ENCODE peak calls at places on chromosomes 7 and 10, in seven cellular contexts. G, E, Y, T, L, O and U are unnamed samples. For H3K4me1, the result is how much of the 10 kb centered on the place peaks cover.

GRCh38 chr10:112898540-112899395 is 51.3 kb upstream of the TCF7L2 start:
- DNase-seq in O (peak), G (peak), Y (peak), L (peak), E (peak), T (peak), U (no peak)

GRCh38 chr7:8442814-8443304 is 9.4 kb downstream of the NXPH1 start:
- DNase-seq in T (peak), E (no peak), Y (no peak), L (peak), O (peak), G (no peak), U (no peak)

GRCh38 chr10:60942604-60943269 is 1.2 kb downstream of the RHOBTB1 start:
- DNase-seq in G (no peak), L (peak), Y (peak), E (no peak), O (peak), T (peak), U (peak)

GRCh38 chr10:105953056-105953455 is 1211.5 kb downstream of the SORCS1 start:
- DNase-seq in G (no peak), Y (no peak), E (no peak), T (no peak), L (no peak), O (no peak), U (no peak)

GRCh38 chr7:139231513-139232376 is 708 bp downstream of the UBN2 start:
- DNase-seq in L (peak), Y (peak), T (peak), E (no peak), O (peak), G (peak), U (peak)

GRCh38 chr10:47311193-47311899 is 10.9 kb upstream of the GDF2 start:
- DNase-seq in O (peak), T (peak), Y (no peak), L (no peak), E (no peak), G (no peak), U (peak)

GRCh38 chr7:11212816-11213215 is 239.1 kb downstream of the PHF14 start:
- DNase-seq in G (no peak), E (no peak), O (no peak), L (no peak), T (no peak), Y (peak), U (no peak)

GRCh38 chr7:1725766-1726630 is 55.9 kb downstream of the ELFN1 start:
- DNase-seq in E (no peak), G (no peak), Y (no peak), L (no peak), T (no peak), O (no peak), U (no peak)

GRCh38 chr7:28955723-28956607 is 2.2 kb downstream of the TRIL start:
- DNase-seq in L (peak), Y (peak), O (peak), T (peak), E (no peak), G (peak), U (no peak)

GRCh38 chr10:18140149-18140956 is at the start of gene CACNB2:
- DNase-seq in T (peak), L (peak), G (no peak), E (no peak), Y (peak), O (no peak), U (peak)

GRCh38 chr7:44678468-44679179 is 70.0 kb upstream of the ZMIZ2 start:
- DNase-seq in T (no peak), E (no peak), G (no peak), Y (peak), O (no peak), L (peak), U (peak)

GRCh38 chr7:37081436-37081835 is 357.1 kb upstream of the AOAH start:
- DNase-seq in L (peak), O (peak), Y (no peak), G (no peak), T (peak), E (no peak), U (no peak)

GRCh38 chr7:76260171-76260703 is 42.2 kb upstream of the HSPB1 start:
- DNase-seq in T (peak), O (no peak), L (peak), Y (no peak), G (no peak), E (peak), U (no peak)

GRCh38 chr10:44206127-44206818 is 178.6 kb downstream of the CXCL12 start:
- DNase-seq in E (no peak), T (no peak), O (no peak), L (no peak), Y (peak), G (no peak), U (no peak)

GRCh38 chr7:65448824-65449504 is 75.3 kb downstream of the ZNF92 start:
- DNase-seq in T (no peak), L (no peak), Y (peak), G (no peak), O (no peak), E (no peak), U (no peak)

GRCh38 chr7:126606331-126606730 is 646.4 kb downstream of the GRM8 start:
- DNase-seq in E (no peak), L (no peak), G (no peak), T (no peak), Y (no peak), O (no peak), U (no peak)

GRCh38 chr7:98105942-98106544 is 619 bp upstream of the LMTK2 start:
- DNase-seq in O (no peak), E (no peak), T (no peak), L (no peak), G (no peak), Y (no peak), U (peak)

GRCh38 chr10:80411267-80411668 is 2.9 kb downstream of the PRXL2A start:
- DNase-seq in T (peak), Y (no peak), O (peak), L (peak), G (no peak), E (no peak), U (no peak)

GRCh38 chr10:128642502-128642901 is 516.3 kb upstream of the MKI67 start:
- DNase-seq in T (no peak), E (no peak), O (no peak), Y (no peak), G (no peak), L (no peak), U (no peak)

GRCh38 chr7:156731651-156732050 is 91.1 kb downstream of the RNF32 start:
- DNase-seq in L (no peak), Y (peak), T (no peak), G (no peak), E (no peak), O (no peak), U (no peak)

GRCh38 chr10:43057831-43058340 is 19.0 kb upstream of the RET start:
- DNase-seq in O (no peak), L (no peak), Y (no peak), T (no peak), G (no peak), E (no peak), U (no peak)

GRCh38 chr10:63765126-63765525 is 243.9 kb downstream of the REEP3 start:
- DNase-seq in G (no peak), E (no peak), T (no peak), Y (peak), L (no peak), O (no peak), U (no peak)

GRCh38 chr10:62819521-62819920 is 3.4 kb upstream of the EGR2 start:
- DNase-seq in G (no peak), T (no peak), O (no peak), Y (no peak), E (no peak), L (no peak), U (no peak)

GRCh38 chr7:2794836-2795636 is 49.1 kb downstream of the GNA12 start:
- DNase-seq in G (no peak), O (no peak), Y (no peak), T (no peak), L (peak), E (no peak), U (no peak)

GRCh38 chr10:112366992-112367391 is 6.9 kb upstream of the ACSL5 start:
- DNase-seq in E (no peak), T (no peak), G (no peak), Y (no peak), O (no peak), L (no peak), U (no peak)

DNA sequence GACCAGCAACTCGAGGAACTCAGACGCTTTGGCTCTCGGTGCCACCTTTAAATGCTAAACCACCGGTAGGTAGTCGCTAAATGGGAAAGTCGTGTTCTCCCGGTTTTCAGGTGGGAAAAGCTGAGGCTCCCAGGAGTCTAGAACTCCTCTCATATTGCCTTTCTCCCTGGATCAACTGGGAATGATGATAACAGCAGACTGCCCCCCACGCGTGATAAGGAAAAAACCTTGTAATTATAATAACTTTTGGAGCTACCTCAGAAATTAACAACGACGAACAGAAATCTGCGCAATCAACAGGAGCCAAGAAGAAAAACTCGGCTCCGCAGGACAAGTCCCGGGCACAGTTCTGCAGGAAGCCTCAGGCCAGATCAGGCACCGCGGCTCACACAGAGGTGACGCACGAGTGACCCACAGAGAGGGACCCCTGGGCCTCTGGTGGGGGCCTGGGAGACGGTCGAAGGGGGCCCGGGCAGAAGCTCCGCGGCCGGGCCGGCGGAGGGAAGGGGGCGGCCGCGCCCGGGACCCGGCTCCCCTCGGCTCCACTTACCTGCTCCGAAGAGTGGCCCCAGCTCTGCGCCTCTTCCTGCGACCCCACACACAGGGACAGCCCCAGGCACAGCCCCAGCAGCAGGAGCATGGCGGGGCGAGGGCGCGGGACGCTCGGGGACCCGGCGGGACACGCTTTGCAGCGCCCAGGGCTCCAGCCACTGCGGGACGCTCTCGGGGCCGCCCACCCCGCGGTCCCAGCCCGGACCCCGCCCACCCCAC is at the start of gene ITIH5:
- DNase-seq in L (no peak), Y (no peak), O (no peak), G (no peak), E (no peak), T (no peak), U (no peak)
- H3K27ac ChIP-seq in L (no peak), Y (no peak), O (peak), G (no peak), E (no peak), T (peak), U (no peak)

GRCh38 chr7:512541-513311 is 6.9 kb downstream of the PDGFA start:
- DNase-seq in E (no peak), Y (no peak), G (no peak), T (peak), L (no peak), O (peak), U (no peak)
- TF ChIP-seq POLR2A in E (no peak), Y (no peak), G (no peak), T (no peak), L (no peak), O (no peak), U (no peak)

GRCh38 chr7:84912018-84912417 is 274.8 kb downstream of the SEMA3D start:
- DNase-seq in O (no peak), E (no peak), L (no peak), Y (no peak), G (no peak), T (no peak), U (no peak)

GRCh38 chr7:84914598-84914997 is 272.3 kb downstream of the SEMA3D start:
- DNase-seq in G (no peak), Y (no peak), E (peak), T (no peak), O (no peak), L (no peak), U (no peak)

GRCh38 chr7:84912537-84912936 is 274.3 kb downstream of the SEMA3D start:
- DNase-seq in G (no peak), E (no peak), O (no peak), L (no peak), Y (no peak), T (no peak), U (no peak)

GRCh38 chr7:84913731-84914130 is 273.1 kb downstream of the SEMA3D start:
- DNase-seq in O (no peak), E (no peak), L (no peak), Y (peak), T (no peak), G (no peak), U (no peak)

DNA sequence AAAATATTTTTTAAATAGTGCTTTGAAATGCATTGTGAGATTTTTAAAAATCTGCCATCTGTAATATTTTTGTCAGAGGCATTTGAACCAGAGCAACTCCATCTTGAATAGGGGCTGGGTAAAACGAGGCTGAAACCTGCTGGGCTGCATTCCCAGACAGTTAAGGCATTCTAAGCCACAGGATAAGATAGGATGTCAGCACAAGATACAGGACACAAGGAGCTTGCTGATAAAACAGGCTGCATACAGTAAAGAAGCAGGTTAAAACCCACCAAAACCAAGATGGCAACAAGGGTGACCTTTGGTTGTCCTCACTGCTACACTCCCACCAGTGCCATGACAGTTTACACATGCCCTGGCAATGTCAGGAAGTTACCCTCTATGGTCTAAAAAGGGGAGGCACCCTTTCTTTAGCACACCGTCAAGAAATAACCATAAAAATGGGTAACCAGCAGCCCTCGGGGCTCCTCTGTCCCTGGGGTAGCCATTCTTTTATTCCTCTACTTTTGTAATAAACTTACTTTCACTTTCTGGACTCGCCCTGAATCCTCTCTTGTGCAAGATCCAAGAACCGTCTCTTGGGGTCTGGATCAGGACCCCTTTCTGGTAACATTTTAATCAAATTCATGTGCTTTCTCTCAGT is 273.7 kb downstream of the SEMA3D start:
- DNase-seq in E (no peak), Y (no peak), G (no peak), O (no peak), T (no peak), L (no peak), U (no peak)
- H3K4me1 ChIP-seq in E (under half), Y (under half), G (under half), O (under half), T (under half), L (under half), U (under half)

DNA sequence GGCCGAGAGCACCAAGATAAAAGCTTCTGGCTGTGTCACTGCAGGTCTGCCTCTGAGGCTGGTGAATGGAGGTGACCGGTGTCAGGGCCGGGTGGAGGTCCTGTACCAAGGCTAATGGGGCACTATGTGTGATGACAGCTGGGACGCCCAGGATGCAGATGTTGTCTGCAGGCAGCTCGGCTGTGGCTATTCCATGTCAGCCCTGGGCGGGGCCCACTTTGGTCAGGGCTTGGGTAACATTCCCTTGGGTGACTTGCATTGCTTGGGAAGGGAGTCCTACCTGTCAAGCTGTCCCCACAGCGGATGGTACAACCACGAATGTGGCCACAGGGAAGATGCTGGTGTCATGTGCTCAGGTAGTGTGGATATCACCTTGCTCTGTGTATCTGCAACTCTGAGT is 8.0 kb downstream of the DMBT1 start:
- DNase-seq in G (no peak), T (no peak), O (no peak), E (no peak), Y (no peak), L (no peak), U (no peak)
- H3K27ac ChIP-seq in G (no peak), T (no peak), O (no peak), E (no peak), Y (no peak), L (no peak), U (no peak)

GRCh38 chr7:143383642-143383957 is 2.5 kb downstream of the ZYX start:
- DNase-seq in O (no peak), Y (no peak), E (no peak), L (no peak), T (no peak), G (no peak), U (no peak)

GRCh38 chr7:143382126-143382790 is 1.1 kb downstream of the ZYX start:
- DNase-seq in T (no peak), L (no peak), E (no peak), O (no peak), G (no peak), Y (no peak), U (no peak)

GRCh38 chr7:143381427-143382125 is 431 bp downstream of the ZYX start:
- DNase-seq in T (peak), G (no peak), L (peak), O (peak), Y (peak), E (no peak), U (no peak)

GRCh38 chr7:143384148-143384547 is 3.0 kb downstream of the ZYX start:
- DNase-seq in O (no peak), G (no peak), T (no peak), E (no peak), L (no peak), Y (peak), U (no peak)

GRCh38 chr7:143382791-143383641 is 1.9 kb downstream of the ZYX start:
- DNase-seq in T (no peak), Y (no peak), L (no peak), G (no peak), E (no peak), O (no peak), U (no peak)
- TF ChIP-seq POLR2A in T (no peak), Y (peak), L (no peak), G (no peak), E (no peak), O (no peak), U (no peak)

DNA sequence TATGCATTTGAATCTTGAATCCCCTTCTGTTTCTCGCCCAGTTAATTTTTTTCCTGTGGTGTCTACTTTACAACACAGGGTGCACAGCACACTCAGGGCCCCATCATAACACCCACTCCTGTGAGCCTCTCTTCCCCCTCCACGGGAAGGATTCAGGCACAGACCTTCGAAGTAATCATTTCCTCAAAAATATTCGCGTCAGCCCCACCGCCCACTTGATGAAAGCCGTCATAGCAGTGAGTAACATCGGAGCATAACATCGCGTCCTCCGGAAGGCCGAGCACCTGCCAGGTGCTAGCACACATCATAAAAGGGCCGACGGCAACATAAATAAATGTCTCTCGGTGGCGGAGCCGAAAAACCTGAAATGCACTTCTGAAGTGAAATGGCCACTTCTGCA is 201.7 kb upstream of the ADARB2 start:
- DNase-seq in L (no peak), Y (no peak), E (no peak), T (no peak), G (no peak), O (no peak), U (no peak)
- H3K4me1 ChIP-seq in L (under half), Y (under half), E (under half), T (under half), G (under half), O (under half), U (under half)

DNA sequence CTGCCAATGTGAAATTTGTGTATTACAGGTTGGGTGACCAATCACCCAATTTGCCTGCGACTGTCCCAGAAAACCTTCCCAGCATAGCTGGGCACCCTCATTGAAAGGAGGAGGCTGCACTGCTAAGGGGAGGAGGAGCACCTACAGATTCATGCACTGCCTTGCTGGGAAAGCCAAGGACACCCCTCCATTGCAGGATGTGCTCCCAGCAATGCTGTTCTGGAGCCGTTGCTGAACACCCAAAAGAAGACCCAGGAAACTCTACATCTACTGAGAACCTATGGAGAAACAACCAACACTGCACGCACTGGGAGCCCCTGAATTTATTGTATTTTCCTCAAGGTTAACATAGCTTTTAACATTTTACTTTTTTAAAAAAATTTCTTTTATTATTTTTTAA is 238.2 kb upstream of the GRB10 start:
- DNase-seq in L (no peak), T (no peak), Y (no peak), O (no peak), E (no peak), G (no peak), U (no peak)
- H3K27ac ChIP-seq in L (no peak), T (peak), Y (peak), O (no peak), E (no peak), G (no peak), U (no peak)

GRCh38 chr10:12045610-12046009 is 3.0 kb upstream of the UPF2 start:
- DNase-seq in Y (no peak), O (no peak), G (no peak), E (no peak), L (no peak), T (no peak), U (no peak)

GRCh38 chr10:12042409-12042796 is 206 bp downstream of the UPF2 start:
- DNase-seq in L (peak), G (peak), T (peak), Y (peak), E (no peak), O (peak), U (peak)

GRCh38 chr10:12042797-12043651 is at the start of gene UPF2:
- DNase-seq in G (peak), L (peak), T (peak), E (peak), Y (peak), O (peak), U (peak)

GRCh38 chr10:12041766-12042408 is 722 bp downstream of the UPF2 start:
- DNase-seq in Y (peak), G (peak), T (peak), O (no peak), L (peak), E (no peak), U (peak)
- TF ChIP-seq POLR2A in Y (no peak), G (no peak), T (no peak), O (no peak), L (peak), E (no peak), U (no peak)